ENCODE peak calls at places on chromosomes 5 and 9, in four cellular contexts. K is uterus, G is mammary epithelial cell, Z is heart left ventricle. Y is an unnamed sample.

GRCh38 chr5:1316941-1317340 is 22.1 kb upstream of the TERT start:
- DNase-seq in Z (no peak), G (no peak), K (no peak), Y (peak; percentile 10)

GRCh38 chr9:32434892-32435291 is 50.4 kb downstream of the ACO1 start:
- DNase-seq in G (no peak), K (no peak), Z (no peak), Y (no peak)

GRCh38 chr5:172606156-172606785 is 34.8 kb upstream of the NEURL1B start:
- DNase-seq in Z (no peak), K (no peak), G (no peak), Y (no peak)

GRCh38 chr9:127555830-127556820 is 56.0 kb upstream of the STXBP1 start:
- DNase-seq in G (peak; percentile 94), K (peak; percentile 51), Z (peak; percentile 63), Y (peak; percentile 82)

GRCh38 chr9:123338710-123339665 is 17.0 kb upstream of the CRB2 start:
- DNase-seq in G (no peak), K (no peak), Z (peak; percentile 55), Y (peak; percentile 62)

GRCh38 chr5:93415819-93416218 is 165.2 kb downstream of the NR2F1-AS1 start:
- DNase-seq in Z (no peak), G (no peak), K (no peak), Y (no peak)

GRCh38 chr9:129497064-129497836 is 123.7 kb downstream of the C9orf50 start:
- DNase-seq in Z (peak; percentile 63), G (no peak), K (peak; percentile 69), Y (no peak)

GRCh38 chr5:87069974-87070608 is 197.6 kb upstream of the RASA1 start:
- DNase-seq in Z (peak; percentile 33), G (peak; percentile 80), K (no peak), Y (no peak)

GRCh38 chr9:98316445-98317133 is 61.1 kb upstream of the TBC1D2 start:
- DNase-seq in K (no peak), Z (no peak), G (no peak), Y (no peak)

GRCh38 chr9:130209422-130209821 is 37.2 kb downstream of the NCS1 start:
- DNase-seq in K (peak; percentile 64), Z (no peak), G (no peak), Y (no peak)

GRCh38 chr9:95516221-95516735 is 493 bp downstream of the PTCH1 start:
- DNase-seq in G (no peak), K (no peak), Z (no peak), Y (no peak)

GRCh38 chr9:34559616-34560546 is 29.6 kb downstream of the CNTFR start:
- DNase-seq in Z (peak; percentile 66), K (peak; percentile 49), G (peak; percentile 48), Y (no peak)

GRCh38 chr5:132905938-132906337 is 32.5 kb downstream of the LEAP2 start:
- DNase-seq in K (no peak), G (peak; percentile 24), Z (no peak), Y (no peak)

GRCh38 chr5:27733242-27733641 is 694.9 kb upstream of the CDH9 start:
- DNase-seq in G (no peak), K (no peak), Z (no peak), Y (no peak)

DNA sequence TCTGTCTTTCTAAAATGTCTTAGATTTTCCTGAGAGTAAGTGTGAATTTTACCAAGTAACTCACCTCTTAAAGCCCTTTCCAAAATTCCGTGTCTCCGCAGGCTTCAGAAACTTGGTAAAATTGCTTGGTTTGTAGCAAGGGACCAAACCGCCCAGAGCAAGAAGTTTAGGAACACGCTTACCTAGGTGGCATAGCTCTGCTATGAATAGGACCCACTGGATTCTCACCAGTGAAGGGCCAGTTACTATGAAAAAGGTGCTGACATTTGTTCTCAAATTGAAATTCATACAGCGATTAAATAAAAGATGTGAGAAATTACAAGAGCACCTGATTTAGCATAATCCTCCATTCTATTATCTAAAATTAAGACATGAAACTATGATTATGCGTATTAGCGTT is 6.7 kb downstream of the NME5 start:
- DNase-seq in K (no peak), G (no peak), Z (no peak), Y (no peak)
- H3K4me3 ChIP-seq in K (no peak overlapping the region), G (no peak overlapping the region), Z (no peak overlapping the region), Y (no peak overlapping the region)

GRCh38 chr9:88995627-88996026 is 4.4 kb downstream of the S1PR3 start:
- DNase-seq in G (no peak), Z (no peak), K (no peak), Y (no peak)
- H3K9me3 ChIP-seq in G (no peaks in the 10 kb centered on the region), Z (no peaks in the 10 kb centered on the region), K (no peaks in the 10 kb centered on the region), Y (no peaks in the 10 kb centered on the region)

GRCh38 chr5:159784993-159785392 is 131.3 kb upstream of the ADRA1B start:
- DNase-seq in G (no peak), K (no peak), Z (no peak), Y (no peak)

GRCh38 chr5:159782197-159782994 is 133.9 kb upstream of the ADRA1B start:
- DNase-seq in G (no peak), K (no peak), Z (no peak), Y (no peak)

GRCh38 chr5:159782995-159783300 is 133.3 kb upstream of the ADRA1B start:
- DNase-seq in G (no peak), Z (no peak), K (no peak), Y (no peak)

GRCh38 chr5:159785639-159786038 is 130.6 kb upstream of the ADRA1B start:
- DNase-seq in Z (no peak), G (no peak), K (no peak), Y (no peak)

DNA sequence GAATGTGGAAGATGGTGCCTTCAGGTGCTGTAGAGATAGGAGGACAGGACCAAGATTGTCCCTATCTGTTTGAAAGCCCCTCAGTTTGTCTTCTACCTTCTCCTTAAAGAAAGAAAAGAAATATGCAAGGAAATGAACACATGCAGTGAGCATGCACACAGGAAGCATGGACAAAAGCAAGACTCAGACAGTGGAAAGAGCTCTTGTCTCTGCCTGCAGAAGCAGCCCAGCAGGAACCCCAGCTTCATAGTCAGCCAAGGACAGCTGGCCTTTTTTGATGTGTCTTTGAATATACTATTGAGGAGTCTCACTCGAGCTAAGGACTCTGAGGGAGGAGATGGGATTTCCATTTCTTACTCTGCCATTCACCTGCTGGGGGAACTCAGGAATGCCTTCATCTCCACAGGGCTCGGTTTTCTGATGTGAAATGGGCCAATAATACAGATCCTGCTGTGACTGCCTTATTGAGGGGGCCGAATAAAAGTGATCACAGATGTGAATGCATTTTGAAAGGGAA is 132.5 kb upstream of the ADRA1B start:
- DNase-seq in G (no peak), Z (no peak), K (no peak), Y (no peak)
- H3K4me1 ChIP-seq in G (peaks cover 14% of the 10 kb centered on the region), Z (peaks cover 7% of the 10 kb centered on the region), K (peaks cover 13% of the 10 kb centered on the region), Y (peaks cover 23% of the 10 kb centered on the region)

DNA sequence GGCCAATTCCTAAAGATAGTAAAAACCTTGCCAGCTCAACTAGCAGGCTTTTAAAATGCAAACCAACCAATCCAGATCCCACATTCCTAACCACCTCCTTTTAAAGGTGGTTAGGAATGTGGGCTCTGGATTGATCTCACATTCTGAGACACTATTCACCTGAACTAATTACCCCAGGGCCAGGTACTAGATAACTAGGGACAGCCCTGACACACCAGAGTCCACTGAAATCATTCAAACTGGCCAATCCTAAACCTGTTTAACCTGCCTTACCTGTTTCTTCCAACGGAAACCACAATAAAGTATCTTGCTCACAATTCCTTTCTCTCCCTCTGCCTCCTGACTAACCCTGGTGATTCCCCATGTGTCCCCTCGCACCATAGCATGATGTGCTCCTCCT is 168.3 kb upstream of the DMAC1 start:
- DNase-seq in K (no peak), Z (no peak), G (no peak), Y (no peak)
- H3K4me3 ChIP-seq in K (no peak overlapping the region), Z (no peak overlapping the region), G (no peak overlapping the region), Y (no peak overlapping the region)

GRCh38 chr9:93750045-93750444 is 173.7 kb downstream of the PHF2 start:
- DNase-seq in Z (no peak), G (no peak), K (no peak), Y (no peak)
- H3K9me3 ChIP-seq in Z (peaks cover 47% of the 10 kb centered on the region), G (peaks cover 12% of the 10 kb centered on the region), K (no peaks in the 10 kb centered on the region), Y (peaks cover 30% of the 10 kb centered on the region)